ENCODE peak calls at places on chromosome 3, in seven cellular contexts. One of them, this sample, is unnamed.

GRCh38 chr3:118636841-118637240 is 397.8 kb downstream of the IGSF11 start:
- DNase-seq in posterior cingulate gyrus: no peak
- DNase-seq in NCI-H146: no peak
- DNase-seq in LHCN-M2: no peak
- DNase-seq in RPMI7951: no peak
- DNase-seq in NCI-H2171 treated with DMSO at 0.1 percent for 48 hours: no peak
- DNase-seq in pancreas: no peak
- DNase-seq in this sample: no peak

GRCh38 chr3:134445631-134446030 is 40.2 kb downstream of the ANAPC13 start:
- DNase-seq in posterior cingulate gyrus: no peak
- DNase-seq in NCI-H146: no peak
- DNase-seq in LHCN-M2: peak
- DNase-seq in RPMI7951: peak
- DNase-seq in NCI-H2171 treated with DMSO at 0.1 percent for 48 hours: peak
- DNase-seq in pancreas: no peak
- DNase-seq in this sample: no peak

GRCh38 chr3:194040501-194041273 is 95.3 kb upstream of the HES1 start:
- DNase-seq in posterior cingulate gyrus: no peak
- DNase-seq in NCI-H146: no peak
- DNase-seq in LHCN-M2: no peak
- DNase-seq in RPMI7951: no peak
- DNase-seq in NCI-H2171 treated with DMSO at 0.1 percent for 48 hours: no peak
- DNase-seq in pancreas: no peak
- DNase-seq in this sample: no peak

GRCh38 chr3:23877324-23877980 is 39.3 kb downstream of the NKIRAS1 start:
- DNase-seq in posterior cingulate gyrus: no peak
- DNase-seq in NCI-H146: no peak
- DNase-seq in LHCN-M2: peak
- DNase-seq in RPMI7951: peak
- DNase-seq in NCI-H2171 treated with DMSO at 0.1 percent for 48 hours: no peak
- DNase-seq in pancreas: no peak
- DNase-seq in this sample: no peak

GRCh38 chr3:13062647-13063046 is 10.6 kb downstream of the IQSEC1 start:
- DNase-seq in posterior cingulate gyrus: no peak
- DNase-seq in NCI-H146: no peak
- DNase-seq in LHCN-M2: no peak
- DNase-seq in RPMI7951: peak
- DNase-seq in NCI-H2171 treated with DMSO at 0.1 percent for 48 hours: no peak
- DNase-seq in pancreas: peak
- DNase-seq in this sample: no peak

GRCh38 chr3:196120291-196120951 is 38.5 kb upstream of the TFRC start:
- DNase-seq in posterior cingulate gyrus: no peak
- DNase-seq in NCI-H146: no peak
- DNase-seq in LHCN-M2: peak
- DNase-seq in RPMI7951: no peak
- DNase-seq in NCI-H2171 treated with DMSO at 0.1 percent for 48 hours: no peak
- DNase-seq in pancreas: no peak
- DNase-seq in this sample: no peak

GRCh38 chr3:12405432-12406272 is 78.6 kb upstream of the TSEN2 start:
- DNase-seq in posterior cingulate gyrus: peak
- DNase-seq in NCI-H146: no peak
- DNase-seq in LHCN-M2: peak
- DNase-seq in RPMI7951: peak
- DNase-seq in NCI-H2171 treated with DMSO at 0.1 percent for 48 hours: no peak
- DNase-seq in pancreas: peak
- DNase-seq in this sample: peak

GRCh38 chr3:113157408-113157980 is 53.9 kb upstream of the BOC start:
- DNase-seq in posterior cingulate gyrus: no peak
- DNase-seq in NCI-H146: no peak
- DNase-seq in LHCN-M2: no peak
- DNase-seq in RPMI7951: no peak
- DNase-seq in NCI-H2171 treated with DMSO at 0.1 percent for 48 hours: peak
- DNase-seq in pancreas: no peak
- DNase-seq in this sample: no peak

GRCh38 chr3:140429791-140430190 is 248.1 kb upstream of the TRIM42 start:
- DNase-seq in posterior cingulate gyrus: no peak
- DNase-seq in NCI-H146: no peak
- DNase-seq in LHCN-M2: no peak
- DNase-seq in RPMI7951: no peak
- DNase-seq in NCI-H2171 treated with DMSO at 0.1 percent for 48 hours: no peak
- DNase-seq in pancreas: no peak
- DNase-seq in this sample: no peak

This sample was measured in stomach.